ENCODE peak calls at places on chromosomes 3 and 15, in six cellular contexts. One of them, this sample, is unnamed.

GRCh38 chr3:125194061-125194848 is 18.3 kb downstream of the SLC12A8 start:
- DNase-seq in A549: no peak
- DNase-seq in IMR-90: peak
- DNase-seq in K562: no peak
- DNase-seq in SK-N-SH: no peak
- DNase-seq in GM12878: no peak
- DNase-seq in this sample: no peak

GRCh38 chr3:61667417-61668213 is 106.2 kb downstream of the PTPRG start:
- DNase-seq in A549: no peak
- DNase-seq in IMR-90: no peak
- DNase-seq in K562: no peak
- DNase-seq in SK-N-SH: no peak
- DNase-seq in GM12878: no peak
- DNase-seq in this sample: no peak

GRCh38 chr3:16884084-16884747 is 539 bp upstream of the PLCL2 start:
- DNase-seq in A549: peak
- DNase-seq in IMR-90: peak
- DNase-seq in K562: peak
- DNase-seq in SK-N-SH: peak
- DNase-seq in GM12878: no peak
- DNase-seq in this sample: no peak

GRCh38 chr3:100665230-100665629 is 44.1 kb upstream of the TFG start:
- DNase-seq in A549: no peak
- DNase-seq in IMR-90: no peak
- DNase-seq in K562: no peak
- DNase-seq in SK-N-SH: no peak
- DNase-seq in GM12878: peak
- DNase-seq in this sample: no peak

GRCh38 chr3:19940643-19941042 is 6.3 kb upstream of the RAB5A start:
- DNase-seq in A549: no peak
- DNase-seq in IMR-90: no peak
- DNase-seq in K562: no peak
- DNase-seq in SK-N-SH: no peak
- DNase-seq in GM12878: no peak
- DNase-seq in this sample: no peak

GRCh38 chr3:116140100-116140689 is 305.1 kb downstream of the LSAMP start:
- DNase-seq in A549: peak
- DNase-seq in IMR-90: peak
- DNase-seq in K562: peak
- DNase-seq in SK-N-SH: no peak
- DNase-seq in GM12878: no peak
- DNase-seq in this sample: peak

GRCh38 chr3:180631317-180631716 is 29.4 kb downstream of the TTC14 start:
- DNase-seq in A549: no peak
- DNase-seq in IMR-90: no peak
- DNase-seq in K562: no peak
- DNase-seq in SK-N-SH: no peak
- DNase-seq in GM12878: no peak
- DNase-seq in this sample: no peak

GRCh38 chr3:147773236-147773635 is 364.1 kb downstream of the ZIC1 start:
- DNase-seq in A549: no peak
- DNase-seq in IMR-90: no peak
- DNase-seq in K562: no peak
- DNase-seq in SK-N-SH: no peak
- DNase-seq in GM12878: no peak
- DNase-seq in this sample: no peak

GRCh38 chr3:111285691-111286090 is 214.1 kb downstream of the NECTIN3 start:
- DNase-seq in A549: no peak
- DNase-seq in IMR-90: no peak
- DNase-seq in K562: no peak
- DNase-seq in SK-N-SH: peak
- DNase-seq in GM12878: no peak
- DNase-seq in this sample: no peak

GRCh38 chr15:88657326-88658069 is 18.7 kb downstream of the ISG20 start:
- DNase-seq in A549: peak
- DNase-seq in IMR-90: peak
- DNase-seq in K562: peak
- DNase-seq in SK-N-SH: peak
- DNase-seq in GM12878: no peak
- DNase-seq in this sample: no peak

GRCh38 chr15:47820780-47821319 is 103.5 kb downstream of the SEMA6D start:
- DNase-seq in A549: no peak
- DNase-seq in IMR-90: peak
- DNase-seq in K562: no peak
- DNase-seq in SK-N-SH: no peak
- DNase-seq in GM12878: no peak
- DNase-seq in this sample: no peak

GRCh38 chr3:12187448-12188327 is 29.0 kb upstream of the TIMP4 start:
- DNase-seq in A549: no peak
- DNase-seq in IMR-90: peak
- DNase-seq in K562: no peak
- DNase-seq in SK-N-SH: no peak
- DNase-seq in GM12878: peak
- DNase-seq in this sample: no peak

GRCh38 chr15:75161788-75162414 is 39.8 kb upstream of the C15orf39 start:
- DNase-seq in A549: no peak
- DNase-seq in IMR-90: no peak
- DNase-seq in K562: no peak
- DNase-seq in SK-N-SH: no peak
- DNase-seq in GM12878: no peak
- DNase-seq in this sample: peak

GRCh38 chr3:50189274-50189673 is 2.1 kb upstream of the GNAT1 start:
- DNase-seq in A549: peak
- DNase-seq in IMR-90: peak
- DNase-seq in K562: peak
- DNase-seq in SK-N-SH: peak
- DNase-seq in GM12878: no peak
- DNase-seq in this sample: peak

GRCh38 chr3:78785004-78785403 is 982.8 kb downstream of the ROBO1 start:
- DNase-seq in A549: no peak
- DNase-seq in IMR-90: peak
- DNase-seq in K562: no peak
- DNase-seq in SK-N-SH: no peak
- DNase-seq in GM12878: no peak
- DNase-seq in this sample: no peak

GRCh38 chr3:47664519-47664918 is 85.9 kb upstream of the CSPG5 start:
- DNase-seq in A549: peak
- DNase-seq in IMR-90: no peak
- DNase-seq in K562: no peak
- DNase-seq in SK-N-SH: peak
- DNase-seq in GM12878: no peak
- DNase-seq in this sample: peak

GRCh38 chr3:63910873-63911272 is 1.3 kb downstream of the SCAANT1 start:
- DNase-seq in A549: no peak
- DNase-seq in IMR-90: peak
- DNase-seq in K562: no peak
- DNase-seq in SK-N-SH: no peak
- DNase-seq in GM12878: no peak
- DNase-seq in this sample: peak

GRCh38 chr3:147049305-147049704 is 357.0 kb downstream of the ZIC4 start:
- DNase-seq in A549: no peak
- DNase-seq in IMR-90: no peak
- DNase-seq in K562: no peak
- DNase-seq in SK-N-SH: no peak
- DNase-seq in GM12878: no peak
- DNase-seq in this sample: no peak

GRCh38 chr3:126834596-126835471 is 130.8 kb downstream of the CHCHD6 start:
- DNase-seq in A549: no peak
- DNase-seq in IMR-90: no peak
- DNase-seq in K562: no peak
- DNase-seq in SK-N-SH: no peak
- DNase-seq in GM12878: no peak
- DNase-seq in this sample: no peak

GRCh38 chr3:28125342-28125741 is 116.1 kb upstream of the CMC1 start:
- DNase-seq in A549: no peak
- DNase-seq in IMR-90: no peak
- DNase-seq in K562: no peak
- DNase-seq in SK-N-SH: no peak
- DNase-seq in GM12878: no peak
- DNase-seq in this sample: no peak

GRCh38 chr3:107599755-107600122 is 77.0 kb downstream of the BBX start:
- DNase-seq in A549: no peak
- DNase-seq in IMR-90: no peak
- DNase-seq in K562: no peak
- DNase-seq in SK-N-SH: no peak
- DNase-seq in GM12878: no peak
- DNase-seq in this sample: no peak
- TF ChIP-seq USF2 in A549: no peak
- TF ChIP-seq USF2 in IMR-90: no peak
- TF ChIP-seq USF2 in K562: no peak
- TF ChIP-seq USF2 in SK-N-SH: no peak
- TF ChIP-seq USF2 in GM12878: no peak
- TF ChIP-seq USF2 in this sample: no peak

GRCh38 chr15:36880913-36881290 is 219.4 kb downstream of the MEIS2 start:
- DNase-seq in A549: no peak
- DNase-seq in IMR-90: no peak
- DNase-seq in K562: no peak
- DNase-seq in SK-N-SH: no peak
- DNase-seq in GM12878: no peak
- DNase-seq in this sample: no peak

GRCh38 chr15:36879568-36880225 is 220.7 kb downstream of the MEIS2 start:
- DNase-seq in A549: no peak
- DNase-seq in IMR-90: no peak
- DNase-seq in K562: no peak
- DNase-seq in SK-N-SH: no peak
- DNase-seq in GM12878: no peak
- DNase-seq in this sample: no peak

GRCh38 chr15:36882487-36883108 is 217.8 kb downstream of the MEIS2 start:
- DNase-seq in A549: no peak
- DNase-seq in IMR-90: no peak
- DNase-seq in K562: no peak
- DNase-seq in SK-N-SH: no peak
- DNase-seq in GM12878: no peak
- DNase-seq in this sample: no peak

GRCh38 chr15:36878745-36879262 is 221.5 kb downstream of the MEIS2 start:
- DNase-seq in A549: no peak
- DNase-seq in IMR-90: no peak
- DNase-seq in K562: no peak
- DNase-seq in SK-N-SH: no peak
- DNase-seq in GM12878: no peak
- DNase-seq in this sample: no peak

DNA sequence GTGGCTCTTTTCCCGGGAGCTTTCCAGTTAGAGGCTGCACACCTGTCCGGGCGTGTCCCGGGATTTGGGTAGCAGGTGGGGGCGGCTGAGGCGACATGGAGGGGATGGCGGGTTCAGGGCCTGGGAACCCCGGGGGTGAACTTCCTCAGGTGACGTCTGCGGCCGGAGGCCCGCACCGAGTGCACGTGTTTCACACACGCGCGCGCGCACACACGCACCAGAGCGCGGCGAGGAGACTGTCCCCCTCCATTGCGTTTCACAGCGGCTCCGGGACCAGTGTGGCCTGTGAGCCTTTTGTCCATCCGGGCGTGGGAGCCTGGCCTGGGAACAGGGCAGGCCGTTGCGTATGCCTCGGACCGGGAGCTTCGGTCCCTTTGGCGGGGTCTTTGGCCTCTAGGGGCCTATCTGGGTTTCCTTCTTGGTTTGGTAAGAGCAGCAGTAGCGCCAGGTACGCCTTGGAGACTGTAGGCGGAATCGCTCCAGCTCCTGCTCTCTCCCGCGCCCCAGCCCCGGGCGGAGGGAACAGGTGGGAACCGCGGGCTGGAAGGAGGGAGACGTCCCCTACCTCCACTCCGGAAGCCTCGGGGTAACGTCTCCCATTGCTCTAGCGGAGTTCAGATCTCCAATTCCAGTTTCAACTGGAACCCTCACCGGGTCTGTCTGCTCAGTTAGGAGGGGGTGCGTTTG is 220.0 kb downstream of the MEIS2 start:
- DNase-seq in A549: no peak
- DNase-seq in IMR-90: no peak
- DNase-seq in K562: no peak
- DNase-seq in SK-N-SH: no peak
- DNase-seq in GM12878: no peak
- DNase-seq in this sample: no peak
- H3K4me2 ChIP-seq in A549: no peak
- H3K4me2 ChIP-seq in IMR-90: no peak
- H3K4me2 ChIP-seq in K562: no peak
- H3K4me2 ChIP-seq in SK-N-SH: no peak
- H3K4me2 ChIP-seq in GM12878: no peak
- H3K4me2 ChIP-seq in this sample: no peak

DNA sequence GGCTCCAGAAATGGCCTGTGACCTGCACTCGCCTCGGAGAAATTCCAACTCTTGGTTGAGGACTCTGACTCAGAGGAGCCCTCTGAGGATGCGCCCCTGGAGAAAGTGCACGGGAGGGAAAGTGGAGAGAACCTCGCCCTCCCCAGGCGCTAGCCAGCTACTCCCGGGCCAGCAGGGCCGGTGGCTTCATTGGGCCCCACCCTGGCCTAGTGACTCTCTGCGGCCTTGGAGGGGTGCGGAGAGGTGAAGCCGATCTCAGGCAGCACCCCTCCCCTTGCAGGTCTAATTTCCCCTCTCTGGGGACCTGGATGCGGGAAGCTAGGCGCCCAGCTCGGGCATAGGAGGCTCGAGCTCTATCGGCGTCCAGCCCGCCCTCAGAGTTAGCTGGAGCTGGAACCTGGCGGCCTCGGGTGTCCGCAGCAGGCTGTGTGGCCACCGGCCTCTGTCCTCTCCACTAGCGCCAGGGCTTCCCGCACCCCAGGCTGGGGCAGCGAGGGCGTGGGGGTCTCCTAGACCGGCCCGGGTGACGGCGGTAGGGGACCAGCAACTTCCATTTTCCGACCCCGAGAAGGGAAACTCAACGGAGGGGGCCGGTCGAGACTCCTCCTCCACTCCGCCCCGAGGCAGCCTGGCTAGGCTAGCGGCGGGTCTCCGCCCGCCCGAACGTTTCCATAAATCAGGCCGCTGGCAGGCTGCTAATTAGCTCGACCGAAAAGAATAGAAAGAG is 29.4 kb downstream of the NR2F2 start:
- DNase-seq in A549: no peak
- DNase-seq in IMR-90: no peak
- DNase-seq in K562: no peak
- DNase-seq in SK-N-SH: peak
- DNase-seq in GM12878: no peak
- DNase-seq in this sample: no peak
- TF ChIP-seq USF2 in A549: no peak
- TF ChIP-seq USF2 in IMR-90: no peak
- TF ChIP-seq USF2 in K562: no peak
- TF ChIP-seq USF2 in SK-N-SH: no peak
- TF ChIP-seq USF2 in GM12878: no peak
- TF ChIP-seq USF2 in this sample: no peak

GRCh38 chr3:194573680-194574437 is 59.4 kb downstream of the TMEM44 start:
- DNase-seq in A549: peak
- DNase-seq in IMR-90: peak
- DNase-seq in K562: peak
- DNase-seq in SK-N-SH: peak
- DNase-seq in GM12878: no peak
- DNase-seq in this sample: peak

GRCh38 chr3:194577985-194578905 is 55.0 kb downstream of the TMEM44 start:
- DNase-seq in A549: peak
- DNase-seq in IMR-90: peak
- DNase-seq in K562: peak
- DNase-seq in SK-N-SH: no peak
- DNase-seq in GM12878: no peak
- DNase-seq in this sample: peak

GRCh38 chr3:194572944-194573491 is 60.2 kb downstream of the TMEM44 start:
- DNase-seq in A549: no peak
- DNase-seq in IMR-90: peak
- DNase-seq in K562: no peak
- DNase-seq in SK-N-SH: no peak
- DNase-seq in GM12878: no peak
- DNase-seq in this sample: no peak

GRCh38 chr3:194574639-194575483 is 58.4 kb downstream of the TMEM44 start:
- DNase-seq in A549: no peak
- DNase-seq in IMR-90: peak
- DNase-seq in K562: peak
- DNase-seq in SK-N-SH: no peak
- DNase-seq in GM12878: no peak
- DNase-seq in this sample: no peak

GRCh38 chr3:194575484-194576210 is 57.6 kb downstream of the TMEM44 start:
- DNase-seq in A549: peak
- DNase-seq in IMR-90: peak
- DNase-seq in K562: peak
- DNase-seq in SK-N-SH: no peak
- DNase-seq in GM12878: no peak
- DNase-seq in this sample: no peak
- H3K4me2 ChIP-seq in A549: peak
- H3K4me2 ChIP-seq in IMR-90: peak
- H3K4me2 ChIP-seq in K562: no peak
- H3K4me2 ChIP-seq in SK-N-SH: peak
- H3K4me2 ChIP-seq in GM12878: no peak
- H3K4me2 ChIP-seq in this sample: no peak